ENCODE peak calls at places on chromosomes 3 and 15, in ten cellular contexts. B is CD8-positive, alpha-beta memory T cell; P is stimulated activated CD4-positive, alpha-beta T cell treated with anti-CD3 and anti-CD28 coated beads, TNF-alpha, amount 100 ng/mL, for 4 hours; G is SW480; N is endothelial cell; Z is KG1; K is amniotic stem cell; M is H54; V is hypothalamus; E is Peyer's patch. C is an unnamed sample.

GRCh38 chr3:23804441-23805227 is 1.1 kb upstream of the UBE2E1 start:
- DNase-seq in B (no peak), P (no peak), G (no peak), N (no peak), Z (no peak), K (no peak), M (no peak), V (no peak), E (peak; percentile 55), C (no peak)

GRCh38 chr15:31295660-31296059 is 31.0 kb upstream of the KLF13 start:
- DNase-seq in B (no peak), P (no peak), G (no peak), N (no peak), Z (no peak), K (no peak), M (no peak), V (no peak), E (peak; percentile 40), C (peak; percentile 28)

GRCh38 chr15:84023636-84024035 is 211.9 kb upstream of the GOLGA6L4 start:
- DNase-seq in B (no peak), P (no peak), G (peak; percentile 16), N (peak; percentile 33), Z (no peak), K (no peak), M (peak; percentile 7), V (no peak), E (no peak), C (no peak)

GRCh38 chr15:32125595-32125994 is 95.3 kb downstream of the CHRNA7 start:
- DNase-seq in B (no peak), P (no peak), G (no peak), N (no peak), Z (no peak), K (no peak), M (no peak), V (no peak), E (no peak), C (no peak)

GRCh38 chr3:8554725-8555621 is 53.4 kb downstream of the LMCD1 start:
- DNase-seq in B (no peak), P (no peak), G (no peak), N (no peak), Z (no peak), K (no peak), M (no peak), V (no peak), E (no peak), C (no peak)

GRCh38 chr3:72899349-72899765 is 11.5 kb downstream of the GXYLT2 start:
- DNase-seq in B (no peak), P (no peak), G (no peak), N (no peak), Z (no peak), K (no peak), M (no peak), V (no peak), E (no peak), C (no peak)

GRCh38 chr15:56804279-56804678 is 71.0 kb upstream of the ZNF280D start:
- DNase-seq in B (no peak), P (no peak), G (no peak), N (no peak), Z (no peak), K (no peak), M (no peak), V (no peak), E (no peak), C (no peak)

GRCh38 chr15:68536331-68537095 is 42.3 kb upstream of the CORO2B start:
- DNase-seq in B (no peak), P (no peak), G (peak; percentile 69), N (no peak), Z (no peak), K (peak; percentile 81), M (no peak), V (no peak), E (no peak), C (no peak)

GRCh38 chr3:40043444-40043755 is 234.0 kb downstream of the MYRIP start:
- DNase-seq in B (no peak), P (no peak), G (no peak), N (no peak), Z (no peak), K (peak; percentile 33), M (no peak), V (no peak), E (no peak), C (no peak)

GRCh38 chr3:100899440-100900091 is 93.7 kb downstream of the ABI3BP start:
- DNase-seq in B (no peak), P (no peak), G (no peak), N (no peak), Z (no peak), K (no peak), M (no peak), V (no peak), E (no peak), C (no peak)

GRCh38 chr3:146747928-146748327 is 142.8 kb upstream of the PLSCR5 start:
- DNase-seq in B (no peak), P (no peak), G (no peak), N (no peak), Z (no peak), K (no peak), M (no peak), V (no peak), E (no peak), C (no peak)

GRCh38 chr15:74365619-74366445 is 1.6 kb downstream of the CYP11A1 start:
- DNase-seq in B (no peak), P (no peak), G (no peak), N (peak; percentile 69), Z (no peak), K (peak; percentile 8), M (no peak), V (no peak), E (no peak), C (peak; percentile 65)

GRCh38 chr3:78050276-78051080 is 1010.6 kb downstream of the ROBO2 start:
- DNase-seq in B (no peak), P (no peak), G (no peak), N (no peak), Z (no peak), K (no peak), M (no peak), V (no peak), E (no peak), C (no peak)

GRCh38 chr15:74302821-74303359 is 64.6 kb downstream of the CYP11A1 start:
- DNase-seq in B (no peak), P (no peak), G (no peak), N (peak; percentile 77), Z (no peak), K (no peak), M (no peak), V (no peak), E (peak; percentile 57), C (peak; percentile 58)

GRCh38 chr3:160200328-160200727 is 24.9 kb upstream of the C3orf80 start:
- DNase-seq in B (no peak), P (no peak), G (no peak), N (no peak), Z (no peak), K (no peak), M (no peak), V (no peak), E (no peak), C (no peak)

GRCh38 chr3:154616298-154616697 is 186.3 kb upstream of the GPR149 start:
- DNase-seq in B (no peak), P (no peak), G (no peak), N (peak; percentile 12), Z (no peak), K (no peak), M (no peak), V (no peak), E (no peak), C (no peak)

GRCh38 chr15:38691951-38692788 is 127.6 kb upstream of the RASGRP1 start:
- DNase-seq in B (no peak), P (no peak), G (no peak), N (no peak), Z (no peak), K (no peak), M (no peak), V (no peak), E (no peak), C (no peak)

GRCh38 chr15:57425842-57426241 is 49.5 kb downstream of the CGNL1 start:
- DNase-seq in B (no peak), P (no peak), G (no peak), N (no peak), Z (no peak), K (no peak), M (no peak), V (no peak), E (no peak), C (no peak)

GRCh38 chr3:71006810-71007785 is 576.4 kb downstream of the FOXP1 start:
- DNase-seq in B (no peak), P (no peak), G (peak; percentile 51), N (no peak), Z (peak; percentile 27), K (no peak), M (no peak), V (no peak), E (no peak), C (no peak)

C was measured in stimulated activated effector memory CD8-positive, alpha-beta T cell treated with anti-CD3 and anti-CD28 coated beads, Interleukin-12 subunit alpha, Interleukin-12 subunit beta, amount 100 ng/mL, for 72 hours.